ENCODE peak calls at places on chromosomes 12 and 14, in four cellular contexts. One of them, this sample, is unnamed.

GRCh38 chr14:32068708-32069107 is 8.4 kb upstream of the ARHGAP5 start:
- DNase-seq in neuronal stem cell: no peak
- DNase-seq in iPS DF 6.9: no peak
- DNase-seq in pancreas: no peak
- DNase-seq in this sample: no peak

GRCh38 chr14:103889313-103890051 is 38.8 kb upstream of the TDRD9 start:
- DNase-seq in neuronal stem cell: no peak
- DNase-seq in iPS DF 6.9: no peak
- DNase-seq in pancreas: no peak
- DNase-seq in this sample: peak; percentile 79

GRCh38 chr12:113230315-113231274 is 9.3 kb downstream of the TPCN1 start:
- DNase-seq in neuronal stem cell: no peak
- DNase-seq in iPS DF 6.9: no peak
- DNase-seq in pancreas: peak; percentile 56
- DNase-seq in this sample: no peak

GRCh38 chr14:21768116-21768874 is 94.7 kb upstream of the OR4E1 start:
- DNase-seq in neuronal stem cell: peak; percentile 42
- DNase-seq in iPS DF 6.9: peak; percentile 33
- DNase-seq in pancreas: no peak
- DNase-seq in this sample: no peak

GRCh38 chr14:64940336-64940910 is 2.1 kb downstream of the GPX2 start:
- DNase-seq in neuronal stem cell: no peak
- DNase-seq in iPS DF 6.9: no peak
- DNase-seq in pancreas: no peak
- DNase-seq in this sample: no peak

GRCh38 chr14:35818346-35819115 is 7.6 kb upstream of the BRMS1L start:
- DNase-seq in neuronal stem cell: no peak
- DNase-seq in iPS DF 6.9: no peak
- DNase-seq in pancreas: peak; percentile 35
- DNase-seq in this sample: peak; percentile 80

GRCh38 chr14:71554959-71555612 is 377.1 kb upstream of the RGS6 start:
- DNase-seq in neuronal stem cell: no peak
- DNase-seq in iPS DF 6.9: no peak
- DNase-seq in pancreas: no peak
- DNase-seq in this sample: no peak

GRCh38 chr12:120470150-120470817 is 736 bp upstream of the SRSF9 start:
- DNase-seq in neuronal stem cell: peak; percentile 29
- DNase-seq in iPS DF 6.9: no peak
- DNase-seq in pancreas: no peak
- DNase-seq in this sample: no peak

GRCh38 chr14:98689936-98690335 is 582.1 kb downstream of the BCL11B start:
- DNase-seq in neuronal stem cell: no peak
- DNase-seq in iPS DF 6.9: no peak
- DNase-seq in pancreas: no peak
- DNase-seq in this sample: no peak

GRCh38 chr14:69685716-69686115 is 74.3 kb downstream of the SUSD6 start:
- DNase-seq in neuronal stem cell: no peak
- DNase-seq in iPS DF 6.9: no peak
- DNase-seq in pancreas: peak; percentile 59
- DNase-seq in this sample: peak; percentile 58

GRCh38 chr14:87869619-87870583 is 123.1 kb downstream of the GALC start:
- DNase-seq in neuronal stem cell: no peak
- DNase-seq in iPS DF 6.9: no peak
- DNase-seq in pancreas: no peak
- DNase-seq in this sample: no peak

GRCh38 chr14:61454545-61454944 is 133.2 kb downstream of the PRKCH start:
- DNase-seq in neuronal stem cell: no peak
- DNase-seq in iPS DF 6.9: no peak
- DNase-seq in pancreas: peak; percentile 43
- DNase-seq in this sample: no peak

GRCh38 chr12:50314629-50315312 is 31.5 kb upstream of the LIMA1 start:
- DNase-seq in neuronal stem cell: peak; percentile 48
- DNase-seq in iPS DF 6.9: peak; percentile 35
- DNase-seq in pancreas: no peak
- DNase-seq in this sample: no peak

GRCh38 chr14:89473569-89473968 is 56.5 kb upstream of the FOXN3 start:
- DNase-seq in neuronal stem cell: no peak
- DNase-seq in iPS DF 6.9: no peak
- DNase-seq in pancreas: no peak
- DNase-seq in this sample: no peak

GRCh38 chr14:75513911-75514672 is 8.2 kb upstream of the BATF start:
- DNase-seq in neuronal stem cell: no peak
- DNase-seq in iPS DF 6.9: no peak
- DNase-seq in pancreas: no peak
- DNase-seq in this sample: no peak

GRCh38 chr14:102080183-102081080 is 6.4 kb downstream of the HSP90AA1 start:
- DNase-seq in neuronal stem cell: no peak
- DNase-seq in iPS DF 6.9: no peak
- DNase-seq in pancreas: no peak
- DNase-seq in this sample: no peak

GRCh38 chr12:75137896-75138295 is 71.7 kb downstream of the KCNC2 start:
- DNase-seq in neuronal stem cell: no peak
- DNase-seq in iPS DF 6.9: no peak
- DNase-seq in pancreas: no peak
- DNase-seq in this sample: no peak

GRCh38 chr12:29638528-29638927 is 141.0 kb upstream of the OVCH1 start:
- DNase-seq in neuronal stem cell: no peak
- DNase-seq in iPS DF 6.9: no peak
- DNase-seq in pancreas: no peak
- DNase-seq in this sample: no peak

GRCh38 chr12:66877886-66878285 is 199.0 kb upstream of the GRIP1 start:
- DNase-seq in neuronal stem cell: no peak
- DNase-seq in iPS DF 6.9: no peak
- DNase-seq in pancreas: no peak
- DNase-seq in this sample: no peak

GRCh38 chr14:32200368-32201195 is 1.3 kb upstream of the RNU6-7 start:
- DNase-seq in neuronal stem cell: no peak
- DNase-seq in iPS DF 6.9: no peak
- DNase-seq in pancreas: no peak
- DNase-seq in this sample: no peak

GRCh38 chr14:36452850-36453249 is 67.2 kb downstream of the NKX2-1 start:
- DNase-seq in neuronal stem cell: no peak
- DNase-seq in iPS DF 6.9: no peak
- DNase-seq in pancreas: no peak
- DNase-seq in this sample: no peak

GRCh38 chr14:73467377-73467776 is 9.0 kb upstream of the NUMB start:
- DNase-seq in neuronal stem cell: no peak
- DNase-seq in iPS DF 6.9: no peak
- DNase-seq in pancreas: no peak
- DNase-seq in this sample: no peak

GRCh38 chr12:1491983-1492697 is 102.2 kb downstream of the FBXL14 start:
- DNase-seq in neuronal stem cell: no peak
- DNase-seq in iPS DF 6.9: no peak
- DNase-seq in pancreas: no peak
- DNase-seq in this sample: no peak

GRCh38 chr14:74516451-74517155 is 23.0 kb downstream of the ISCA2 start:
- DNase-seq in neuronal stem cell: no peak
- DNase-seq in iPS DF 6.9: no peak
- DNase-seq in pancreas: no peak
- DNase-seq in this sample: no peak

GRCh38 chr12:110908377-110909136 is 11.8 kb downstream of the MYL2 start:
- DNase-seq in neuronal stem cell: no peak
- DNase-seq in iPS DF 6.9: no peak
- DNase-seq in pancreas: no peak
- DNase-seq in this sample: no peak

GRCh38 chr12:110913119-110914056 is 7.0 kb downstream of the MYL2 start:
- DNase-seq in neuronal stem cell: no peak
- DNase-seq in iPS DF 6.9: no peak
- DNase-seq in pancreas: no peak
- DNase-seq in this sample: no peak

GRCh38 chr12:110916295-110916875 is 4.0 kb downstream of the MYL2 start:
- DNase-seq in neuronal stem cell: no peak
- DNase-seq in iPS DF 6.9: no peak
- DNase-seq in pancreas: no peak
- DNase-seq in this sample: no peak

GRCh38 chr12:110907583-110907982 is 12.8 kb downstream of the MYL2 start:
- DNase-seq in neuronal stem cell: no peak
- DNase-seq in iPS DF 6.9: no peak
- DNase-seq in pancreas: no peak
- DNase-seq in this sample: no peak

DNA sequence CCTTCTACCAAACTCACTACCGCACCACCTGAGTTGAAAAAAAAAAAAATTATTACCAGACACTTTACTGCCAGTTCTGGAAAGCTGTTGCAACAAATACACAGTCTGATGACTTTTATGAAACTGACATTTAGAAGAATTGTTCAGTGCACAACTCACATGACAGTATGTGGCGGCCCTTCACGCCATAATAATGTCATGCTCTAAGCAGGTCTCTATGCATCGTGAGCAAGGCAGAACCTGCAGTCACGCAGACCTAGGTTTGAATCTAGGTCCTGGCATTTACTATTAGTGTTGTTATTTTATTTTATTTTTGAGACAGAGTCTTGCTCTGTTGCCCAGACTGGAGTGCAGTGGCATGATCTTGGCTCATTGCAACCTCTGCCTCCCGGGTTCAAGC is 8.1 kb downstream of the MYL2 start:
- DNase-seq in neuronal stem cell: no peak
- DNase-seq in iPS DF 6.9: no peak
- DNase-seq in pancreas: no peak
- DNase-seq in this sample: no peak
- H3K36me3 ChIP-seq in neuronal stem cell: no peaks in the 10 kb centered on the region
- H3K36me3 ChIP-seq in iPS DF 6.9: no peaks in the 10 kb centered on the region
- H3K36me3 ChIP-seq in pancreas: no peaks in the 10 kb centered on the region
- H3K36me3 ChIP-seq in this sample: no peaks in the 10 kb centered on the region

GRCh38 chr12:6324936-6325750 is 14.7 kb downstream of the PLEKHG6 start:
- DNase-seq in neuronal stem cell: no peak
- DNase-seq in iPS DF 6.9: no peak
- DNase-seq in pancreas: no peak
- DNase-seq in this sample: no peak
- H3K36me3 ChIP-seq in neuronal stem cell: peaks cover 8% of the 10 kb centered on the region
- H3K36me3 ChIP-seq in iPS DF 6.9: peaks cover 16% of the 10 kb centered on the region
- H3K36me3 ChIP-seq in pancreas: peaks cover 20% of the 10 kb centered on the region
- H3K36me3 ChIP-seq in this sample: no peaks in the 10 kb centered on the region

DNA sequence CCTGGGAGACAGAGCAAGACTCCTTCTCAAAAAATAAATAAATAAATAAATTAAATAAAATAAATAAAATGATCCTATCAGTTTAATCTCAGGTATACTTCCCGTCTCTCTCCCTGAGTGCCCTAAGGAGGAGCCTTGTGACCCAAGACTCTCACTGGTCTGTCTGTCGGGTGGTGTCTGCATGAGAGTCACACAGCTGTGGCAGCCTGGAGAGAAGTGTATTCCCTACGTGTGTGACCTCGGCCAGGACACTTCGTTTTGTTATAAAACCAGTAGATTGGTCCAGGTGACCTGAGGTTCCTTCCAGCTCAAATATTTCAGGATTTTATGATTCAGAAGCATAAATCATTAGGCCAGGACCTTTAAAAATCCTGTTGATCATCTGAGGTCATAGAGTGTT is 4.8 kb downstream of the SYNE3 start:
- DNase-seq in neuronal stem cell: no peak
- DNase-seq in iPS DF 6.9: no peak
- DNase-seq in pancreas: no peak
- DNase-seq in this sample: no peak
- H3K36me3 ChIP-seq in neuronal stem cell: no peaks in the 10 kb centered on the region
- H3K36me3 ChIP-seq in iPS DF 6.9: no peaks in the 10 kb centered on the region
- H3K36me3 ChIP-seq in pancreas: no peaks in the 10 kb centered on the region
- H3K36me3 ChIP-seq in this sample: no peaks in the 10 kb centered on the region

DNA sequence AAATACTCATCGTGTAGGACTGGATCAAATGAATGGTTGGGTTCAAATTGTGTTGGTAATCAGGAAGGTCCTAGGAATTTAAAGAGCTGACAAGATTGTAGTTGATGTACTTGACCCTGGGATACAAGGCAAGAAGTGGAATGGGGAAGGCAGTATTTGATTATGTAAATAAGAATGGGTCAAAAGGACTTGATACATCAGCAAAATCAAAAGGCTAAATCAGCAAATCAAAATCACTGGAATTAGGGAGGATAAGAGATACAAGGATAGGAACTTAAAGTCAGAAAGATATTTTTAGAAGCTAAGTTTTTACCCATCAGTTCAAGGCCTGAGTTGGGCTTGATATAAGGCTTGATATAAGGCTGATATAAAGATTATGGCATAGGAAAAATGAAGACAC is 65.8 kb downstream of the VEZT start:
- DNase-seq in neuronal stem cell: no peak
- DNase-seq in iPS DF 6.9: no peak
- DNase-seq in pancreas: no peak
- DNase-seq in this sample: no peak
- H3K36me3 ChIP-seq in neuronal stem cell: peaks cover 11% of the 10 kb centered on the region
- H3K36me3 ChIP-seq in iPS DF 6.9: peaks cover 3% of the 10 kb centered on the region
- H3K36me3 ChIP-seq in pancreas: peaks cover 12% of the 10 kb centered on the region
- H3K36me3 ChIP-seq in this sample: peaks cover 3% of the 10 kb centered on the region

GRCh38 chr12:125650587-125650986 is 585.4 kb downstream of the AACS start:
- DNase-seq in neuronal stem cell: no peak
- DNase-seq in iPS DF 6.9: no peak
- DNase-seq in pancreas: no peak
- DNase-seq in this sample: no peak
- H3K36me3 ChIP-seq in neuronal stem cell: peaks cover 5% of the 10 kb centered on the region
- H3K36me3 ChIP-seq in iPS DF 6.9: peaks cover 3% of the 10 kb centered on the region
- H3K36me3 ChIP-seq in pancreas: no peaks in the 10 kb centered on the region
- H3K36me3 ChIP-seq in this sample: no peaks in the 10 kb centered on the region

GRCh38 chr12:92860521-92860920 is 68.6 kb downstream of the EEA1 start:
- DNase-seq in neuronal stem cell: no peak
- DNase-seq in iPS DF 6.9: no peak
- DNase-seq in pancreas: no peak
- DNase-seq in this sample: no peak

GRCh38 chr12:92859650-92860386 is 69.3 kb downstream of the EEA1 start:
- DNase-seq in neuronal stem cell: no peak
- DNase-seq in iPS DF 6.9: no peak
- DNase-seq in pancreas: no peak
- DNase-seq in this sample: no peak

GRCh38 chr12:92857818-92858217 is 71.3 kb downstream of the EEA1 start:
- DNase-seq in neuronal stem cell: no peak
- DNase-seq in iPS DF 6.9: no peak
- DNase-seq in pancreas: no peak
- DNase-seq in this sample: no peak

GRCh38 chr12:92863255-92863654 is 65.8 kb downstream of the EEA1 start:
- DNase-seq in neuronal stem cell: no peak
- DNase-seq in iPS DF 6.9: no peak
- DNase-seq in pancreas: no peak
- DNase-seq in this sample: no peak

DNA sequence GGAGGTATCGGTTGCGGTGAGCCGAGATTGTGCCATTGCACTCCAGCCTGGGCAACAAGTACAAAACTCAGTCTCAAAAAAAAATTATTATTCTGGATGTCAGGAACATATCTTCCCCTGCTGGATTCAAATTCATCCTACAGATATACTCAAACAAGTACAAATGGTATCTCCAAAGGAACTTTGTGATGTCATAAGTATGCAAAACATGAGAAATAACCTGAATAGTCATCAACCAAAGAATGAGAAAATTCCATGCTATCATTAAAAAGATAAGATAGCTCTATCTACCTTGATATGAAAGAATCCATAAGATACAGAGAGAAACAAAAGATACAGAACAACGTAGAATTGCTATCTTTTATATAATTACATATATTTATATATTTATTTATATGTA is 67.7 kb downstream of the EEA1 start:
- DNase-seq in neuronal stem cell: no peak
- DNase-seq in iPS DF 6.9: no peak
- DNase-seq in pancreas: no peak
- DNase-seq in this sample: no peak
- H3K36me3 ChIP-seq in neuronal stem cell: peaks cover 5% of the 10 kb centered on the region
- H3K36me3 ChIP-seq in iPS DF 6.9: no peaks in the 10 kb centered on the region
- H3K36me3 ChIP-seq in pancreas: no peaks in the 10 kb centered on the region
- H3K36me3 ChIP-seq in this sample: no peaks in the 10 kb centered on the region